ENCODE peak calls at places on chromosomes 13 and 19, in eight cellular contexts. K, Y, O, N, I, E, D and R are unnamed samples. For H3K9me3, the result is how much of the 10 kb centered on the place peaks cover.

GRCh38 chr19:27777726-27778125 is 1435.2 kb downstream of the UQCRFS1 start:
- DNase-seq in K (no peak), Y (no peak), O (no peak), N (no peak), I (peak), E (no peak), D (no peak), R (no peak)

GRCh38 chr19:49829200-49829599 is 11.1 kb downstream of the MED25 start:
- DNase-seq in K (no peak), Y (no peak), O (no peak), N (no peak), I (peak), E (no peak), D (no peak), R (no peak)

GRCh38 chr19:51375504-51376221 is 3.2 kb upstream of the NKG7 start:
- DNase-seq in K (no peak), Y (no peak), O (no peak), N (no peak), I (no peak), E (no peak), D (no peak), R (no peak)

GRCh38 chr13:24212254-24212653 is 51.7 kb downstream of the SPATA13 start:
- DNase-seq in K (no peak), Y (no peak), O (no peak), N (no peak), I (no peak), E (no peak), D (no peak), R (no peak)

GRCh38 chr19:14363203-14364097 is 17.8 kb upstream of the ADGRE5 start:
- DNase-seq in K (peak), Y (peak), O (peak), N (no peak), I (peak), E (peak), D (no peak), R (peak)

GRCh38 chr13:110925023-110925608 is 10.2 kb upstream of the ANKRD10 start:
- DNase-seq in K (no peak), Y (no peak), O (no peak), N (peak), I (peak), E (peak), D (no peak), R (no peak)

GRCh38 chr13:113544071-113544891 is 40.3 kb upstream of the TFDP1 start:
- DNase-seq in K (no peak), Y (no peak), O (no peak), N (no peak), I (peak), E (no peak), D (no peak), R (no peak)

GRCh38 chr13:46567671-46568070 is 14.7 kb downstream of the LRCH1 start:
- DNase-seq in K (no peak), Y (no peak), O (no peak), N (no peak), I (peak), E (no peak), D (no peak), R (no peak)

GRCh38 chr13:104310861-104311260 is 1244.6 kb upstream of the SLC10A2 start:
- DNase-seq in K (peak), Y (no peak), O (no peak), N (no peak), I (no peak), E (no peak), D (no peak), R (no peak)

GRCh38 chr19:28715157-28715556 is 497.8 kb downstream of the UQCRFS1 start:
- DNase-seq in K (peak), Y (no peak), O (no peak), N (no peak), I (no peak), E (no peak), D (no peak), R (no peak)

GRCh38 chr13:107900775-107901174 is 314.6 kb downstream of the LIG4 start:
- DNase-seq in K (no peak), Y (no peak), O (no peak), N (no peak), I (no peak), E (no peak), D (no peak), R (no peak)

GRCh38 chr19:6452899-6453298 is 6.7 kb downstream of the SLC25A23 start:
- DNase-seq in K (no peak), Y (no peak), O (no peak), N (no peak), I (no peak), E (no peak), D (no peak), R (no peak)

GRCh38 chr13:49679244-49679643 is 12.0 kb downstream of the EBPL start:
- DNase-seq in K (no peak), Y (no peak), O (peak), N (no peak), I (peak), E (no peak), D (no peak), R (no peak)

GRCh38 chr19:13826652-13827235 is 31.5 kb downstream of the ZSWIM4 start:
- DNase-seq in K (no peak), Y (no peak), O (peak), N (no peak), I (no peak), E (no peak), D (no peak), R (no peak)

GRCh38 chr19:18928018-18928805 is 8.7 kb downstream of the DDX49 start:
- DNase-seq in K (no peak), Y (no peak), O (no peak), N (no peak), I (no peak), E (no peak), D (no peak), R (no peak)

GRCh38 chr13:32045963-32046785 is 14.6 kb downstream of the FRY start:
- DNase-seq in K (peak), Y (no peak), O (peak), N (no peak), I (no peak), E (no peak), D (no peak), R (no peak)

GRCh38 chr13:98476106-98476505 is 100.8 kb downstream of the STK24 start:
- DNase-seq in K (no peak), Y (peak), O (no peak), N (no peak), I (no peak), E (peak), D (no peak), R (no peak)

GRCh38 chr19:18495204-18495911 is 26.5 kb downstream of the ELL start:
- DNase-seq in K (no peak), Y (no peak), O (no peak), N (no peak), I (no peak), E (peak), D (no peak), R (no peak)

GRCh38 chr19:41866284-41866683 is 6.2 kb downstream of the RPS19 start:
- DNase-seq in K (no peak), Y (peak), O (no peak), N (no peak), I (no peak), E (no peak), D (no peak), R (no peak)

GRCh38 chr13:98476538-98476966 is 100.4 kb downstream of the STK24 start:
- DNase-seq in K (peak), Y (peak), O (peak), N (peak), I (no peak), E (no peak), D (peak), R (peak)

GRCh38 chr19:56369886-56370676 is 23.3 kb downstream of the ZNF582 start:
- DNase-seq in K (no peak), Y (no peak), O (no peak), N (no peak), I (no peak), E (no peak), D (no peak), R (no peak)
- H3K9me3 ChIP-seq in K (under half), Y (under half), O (under half), N (under half), I (under half), E (under half), D (under half), R (under half)

GRCh38 chr13:55410398-55411330 is 1730.1 kb upstream of the PRR20A start:
- DNase-seq in K (no peak), Y (no peak), O (no peak), N (no peak), I (no peak), E (no peak), D (no peak), R (no peak)
- H3K9me3 ChIP-seq in K (under half), Y (under half), O (under half), N (under half), I (under half), E (under half), D (under half), R (under half)

GRCh38 chr13:73039201-73040108 is 19.4 kb upstream of the KLF5 start:
- DNase-seq in K (no peak), Y (no peak), O (no peak), N (no peak), I (no peak), E (no peak), D (no peak), R (no peak)
- H3K9me3 ChIP-seq in K (under half), Y (under half), O (under half), N (under half), I (under half), E (under half), D (under half), R (under half)

DNA sequence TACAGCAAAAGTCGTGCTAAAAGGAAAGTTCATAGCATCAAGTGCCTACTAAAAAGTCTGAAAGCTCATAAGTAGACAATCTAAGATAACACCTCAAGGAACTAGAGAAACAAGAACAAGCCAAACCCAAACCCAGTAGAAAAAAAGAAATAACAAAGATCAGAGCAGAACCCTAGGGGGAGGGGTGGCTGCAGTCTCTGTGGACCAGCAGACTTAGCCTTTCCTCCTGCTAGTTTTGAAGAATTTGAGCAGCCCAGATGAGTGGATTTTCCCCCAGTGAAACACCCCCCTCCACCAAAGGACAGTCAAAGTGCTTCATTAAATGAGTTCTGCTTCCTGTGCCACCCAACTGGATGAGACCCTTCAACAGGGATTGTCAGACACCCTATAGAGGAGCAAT is 2.6 kb upstream of the ZNF486 start:
- DNase-seq in K (no peak), Y (no peak), O (no peak), N (no peak), I (no peak), E (no peak), D (no peak), R (no peak)
- H3K9me3 ChIP-seq in K (under half), Y (under half), O (under half), N (under half), I (under half), E (under half), D (under half), R (under half)

GRCh38 chr13:30151398-30151797 is 156.0 kb downstream of the KATNAL1 start:
- DNase-seq in K (no peak), Y (no peak), O (no peak), N (no peak), I (peak), E (no peak), D (no peak), R (no peak)
- H3K9me3 ChIP-seq in K (under half), Y (under half), O (under half), N (under half), I (under half), E (under half), D (under half), R (under half)

DNA sequence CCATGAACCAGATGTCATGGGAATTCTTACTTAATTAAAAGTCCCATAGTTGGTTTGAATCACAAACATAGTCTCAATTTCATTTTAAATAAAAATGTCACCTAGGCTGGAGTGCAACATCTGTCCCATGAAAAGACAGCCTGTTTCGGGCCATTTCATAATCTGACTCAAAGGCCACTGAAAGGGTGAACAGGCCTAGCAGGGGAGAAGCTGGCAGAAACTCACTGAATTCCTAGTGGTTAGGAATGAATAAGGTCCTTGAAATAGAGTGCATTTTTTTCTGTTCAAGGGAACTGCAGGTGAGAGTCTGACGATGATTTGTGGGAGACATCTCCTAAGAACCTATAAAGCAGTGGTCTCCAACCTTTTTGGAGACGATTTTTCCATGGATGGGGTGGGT is 44.0 kb upstream of the PCCA start:
- DNase-seq in K (no peak), Y (no peak), O (no peak), N (no peak), I (no peak), E (no peak), D (no peak), R (no peak)
- H3K9me3 ChIP-seq in K (under half), Y (under half), O (under half), N (under half), I (under half), E (under half), D (under half), R (under half)

DNA sequence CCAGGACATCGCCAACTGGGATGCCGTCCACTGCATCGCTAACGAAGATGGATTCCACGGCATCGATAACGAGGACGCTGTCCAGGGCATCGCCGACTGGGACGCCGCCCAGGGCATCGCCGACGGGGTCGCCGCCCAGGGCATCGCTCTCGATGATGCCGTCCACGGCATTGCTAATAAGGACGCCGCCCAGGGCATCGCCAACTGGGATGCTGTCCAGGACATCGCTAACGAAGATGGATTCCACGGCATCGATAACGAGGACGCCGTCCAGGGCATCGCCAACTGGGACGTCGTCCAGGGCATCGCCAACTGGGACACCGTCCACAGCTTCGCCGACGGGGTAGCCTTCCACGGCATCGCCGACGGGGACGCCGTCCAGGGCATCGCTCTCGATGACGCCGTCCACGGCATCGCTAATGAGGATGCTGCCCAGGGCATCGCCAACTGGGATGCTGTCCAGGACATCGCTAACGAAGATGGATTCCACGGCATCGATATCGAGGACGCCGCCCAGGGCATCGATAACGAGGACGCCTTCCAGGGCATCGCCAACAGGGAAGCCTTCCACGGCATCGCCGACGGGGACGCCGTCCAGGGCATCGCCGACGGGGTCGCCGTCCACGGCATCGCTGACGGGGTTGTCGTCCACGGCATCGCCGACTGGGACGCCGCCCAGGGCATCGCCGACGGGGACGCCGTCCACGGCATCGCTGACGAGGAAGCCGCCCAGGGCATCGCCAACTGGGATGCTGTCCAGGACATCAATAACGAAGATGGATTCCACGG is 948.4 kb downstream of the TUBA3C start:
- DNase-seq in K (no peak), Y (no peak), O (no peak), N (no peak), I (no peak), E (no peak), D (no peak), R (no peak)
- H3K9me3 ChIP-seq in K (under half), Y (under half), O (half or more), N (under half), I (under half), E (under half), D (under half), R (under half)